ENCODE peak calls at places on chromosomes 11 and 22, in four cellular contexts. O is psoas muscle; W is CD8-positive, alpha-beta memory T cell; C is prostate gland. X is an unnamed sample.

GRCh38 chr22:46798366-46799057 is 36.1 kb downstream of the TBC1D22A start:
- DNase-seq in O (peak), W (peak), C (no peak), X (peak)

GRCh38 chr22:40323681-40324083 is 22.6 kb upstream of the ADSL start:
- DNase-seq in O (no peak), W (no peak), C (no peak), X (no peak)

GRCh38 chr11:133937015-133937414 is 19.8 kb downstream of the IGSF9B start:
- DNase-seq in C (no peak), O (no peak), W (no peak), X (no peak)

GRCh38 chr11:107653077-107653476 is 58.8 kb downstream of the SLN start:
- DNase-seq in C (no peak), O (no peak), W (no peak), X (no peak)

GRCh38 chr11:79670846-79671245 is 230.0 kb upstream of the TENM4 start:
- DNase-seq in O (no peak), C (no peak), W (no peak), X (no peak)

GRCh38 chr11:14148653-14149273 is 186.2 kb downstream of the SPON1 start:
- DNase-seq in O (no peak), C (no peak), W (peak), X (no peak)

GRCh38 chr11:129639300-129639699 is 176.3 kb upstream of the TMEM45B start:
- DNase-seq in W (no peak), C (no peak), O (no peak), X (no peak)

GRCh38 chr11:117925198-117925925 is 3.8 kb downstream of the TMPRSS13 start:
- DNase-seq in C (no peak), O (no peak), W (no peak), X (no peak)

GRCh38 chr11:30357872-30358271 is 35.0 kb downstream of the ARL14EP start:
- DNase-seq in O (no peak), W (no peak), C (no peak), X (no peak)

GRCh38 chr11:60821827-60822599 is 19.9 kb upstream of the CCDC86 start:
- DNase-seq in O (peak), C (no peak), W (no peak), X (no peak)

GRCh38 chr11:6599449-6599848 is 4.0 kb downstream of the RRP8 start:
- DNase-seq in C (peak), W (no peak), O (no peak), X (no peak)

GRCh38 chr11:29173660-29174062 is 843.2 kb downstream of the KCNA4 start:
- DNase-seq in O (no peak), C (no peak), W (no peak), X (no peak)

GRCh38 chr22:30340911-30341685 is 14.4 kb upstream of the TBC1D10A start:
- DNase-seq in C (no peak), O (peak), W (no peak), X (no peak)

GRCh38 chr11:103395612-103396011 is 286.4 kb downstream of the DYNC2H1 start:
- DNase-seq in C (no peak), O (no peak), W (no peak), X (no peak)

GRCh38 chr22:28245579-28246224 is 326.6 kb upstream of the PITPNB start:
- DNase-seq in C (no peak), W (no peak), O (no peak), X (no peak)

GRCh38 chr11:80165763-80166162 is 724.9 kb upstream of the TENM4 start:
- DNase-seq in W (no peak), O (no peak), C (no peak), X (no peak)

GRCh38 chr22:49791682-49792081 is 36.0 kb downstream of the BRD1 start:
- DNase-seq in O (no peak), C (no peak), W (no peak), X (no peak)

GRCh38 chr22:46827781-46828180 is 65.3 kb downstream of the TBC1D22A start:
- DNase-seq in C (no peak), W (no peak), O (no peak), X (no peak)

GRCh38 chr22:36465232-36466021 is 16.0 kb downstream of the TXN2 start:
- DNase-seq in O (peak), C (peak), W (no peak), X (no peak)

GRCh38 chr11:111500481-111500880 is 11.7 kb downstream of the BTG4 start:
- DNase-seq in O (no peak), C (no peak), W (no peak), X (no peak)

GRCh38 chr22:19057999-19058491 is 64.2 kb downstream of the DGCR2 start:
- DNase-seq in O (no peak), C (no peak), W (no peak), X (no peak)

GRCh38 chr11:75667831-75668507 is 869 bp downstream of the MAP6 start:
- DNase-seq in O (peak), W (peak), C (peak), X (no peak)

GRCh38 chr11:113114452-113115027 is 153.3 kb downstream of the NCAM1 start:
- DNase-seq in C (peak), W (no peak), O (peak), X (no peak)

GRCh38 chr22:39967103-39967829 is 7.1 kb downstream of the TMA7B start:
- DNase-seq in C (peak), W (no peak), O (no peak), X (no peak)

GRCh38 chr11:84825140-84825539 is 802.0 kb downstream of the DLG2 start:
- DNase-seq in O (no peak), W (no peak), C (no peak), X (no peak)

GRCh38 chr11:45354976-45355705 is 69.0 kb upstream of the SYT13 start:
- DNase-seq in W (peak), C (peak), O (peak), X (peak)

GRCh38 chr11:44036811-44037657 is 10.7 kb upstream of the ACCSL start:
- DNase-seq in C (peak), O (peak), W (peak), X (no peak)

GRCh38 chr11:64276653-64277431 is 7.6 kb downstream of the BAD start:
- DNase-seq in O (no peak), C (no peak), W (no peak), X (no peak)

X was measured in CD4-positive, alpha-beta T cell.